ENCODE peak calls at places on chromosome 18, in five cellular contexts. Q is activated CD4-positive, alpha-beta T cell treated with anti-CD3 and anti-CD28 coated beads, Interleukin-2, amount 50 U/mL, for 1 hour; B is COR-L47; D is natural killer cell treated with Interleukin-12 subunit alpha and Interleukin-12 subunit beta and Interleukin-15 and Interleukin-18, amount 100 ng/mL, for 72 hours; N is H54. Y is an unnamed sample.

GRCh38 chr18:76688724-76689472 is 133.5 kb upstream of the ZNF236 start:
- DNase-seq in Q (no peak), B (no peak), D (no peak), N (no peak), Y (no peak)

GRCh38 chr18:8849696-8850095 is 144.3 kb downstream of the MTCL1 start:
- DNase-seq in N (no peak), B (no peak), D (no peak), Q (no peak), Y (no peak)

GRCh38 chr18:12686100-12686499 is 16.4 kb downstream of the CEP76 start:
- DNase-seq in Q (no peak), D (no peak), N (no peak), B (peak), Y (no peak)

GRCh38 chr18:27298215-27298804 is 113.2 kb upstream of the CHST9 start:
- DNase-seq in B (peak), N (no peak), D (no peak), Q (no peak), Y (peak)

GRCh38 chr18:13261658-13262357 is 43.2 kb downstream of the LDLRAD4 start:
- DNase-seq in B (no peak), Q (no peak), D (no peak), N (no peak), Y (no peak)

GRCh38 chr18:53947092-53947640 is 277.3 kb downstream of the MBD2 start:
- DNase-seq in N (no peak), D (no peak), B (peak), Q (no peak), Y (no peak)

GRCh38 chr18:31102020-31102684 is at the start of gene DSC2:
- DNase-seq in N (no peak), B (peak), Q (no peak), D (no peak), Y (no peak)

GRCh38 chr18:47745227-47745626 is 185.2 kb downstream of the SMAD2 start:
- DNase-seq in N (no peak), B (no peak), Q (no peak), D (no peak), Y (no peak)

GRCh38 chr18:1133541-1133940 is 228.9 kb downstream of the ADCYAP1 start:
- DNase-seq in N (no peak), Q (no peak), D (no peak), B (peak), Y (no peak)

GRCh38 chr18:77059294-77059916 is 73.2 kb downstream of the MBP start:
- DNase-seq in B (peak), D (no peak), Q (no peak), N (no peak), Y (peak)

GRCh38 chr18:76984193-76985155 is 148.1 kb downstream of the MBP start:
- DNase-seq in N (no peak), D (peak), Q (no peak), B (no peak), Y (no peak)

GRCh38 chr18:10284571-10285282 is 169.7 kb upstream of the APCDD1 start:
- DNase-seq in N (no peak), B (no peak), Q (no peak), D (no peak), Y (no peak)

GRCh38 chr18:35174093-35174731 is 66.6 kb upstream of the ZNF397 start:
- DNase-seq in N (no peak), Q (no peak), D (no peak), B (no peak), Y (peak)

GRCh38 chr18:36901277-36901701 is 72.4 kb downstream of the KIAA1328 start:
- DNase-seq in Q (no peak), N (no peak), B (no peak), D (no peak), Y (no peak)

GRCh38 chr18:30889582-30890301 is 152.8 kb downstream of the DSC3 start:
- DNase-seq in B (peak), Q (no peak), N (no peak), D (no peak), Y (peak)

GRCh38 chr18:25831226-25831828 is 259.1 kb downstream of the SS18 start:
- DNase-seq in N (no peak), Q (no peak), D (no peak), B (no peak), Y (no peak)

GRCh38 chr18:37435996-37436395 is 129.6 kb downstream of the CELF4 start:
- DNase-seq in N (no peak), B (no peak), D (no peak), Q (no peak), Y (no peak)

GRCh38 chr18:50268022-50268747 is 1.9 kb upstream of the CFAP53 start:
- DNase-seq in D (peak), B (no peak), Q (peak), N (no peak), Y (no peak)

GRCh38 chr18:28281400-28281799 is 104.5 kb upstream of the CDH2 start:
- DNase-seq in D (no peak), N (no peak), B (no peak), Q (no peak), Y (no peak)

GRCh38 chr18:65235966-65236634 is 514.7 kb upstream of the CDH7 start:
- DNase-seq in N (no peak), B (peak), Q (no peak), D (no peak), Y (peak)

GRCh38 chr18:63261029-63261428 is 58.5 kb downstream of the BCL2 start:
- DNase-seq in B (no peak), N (no peak), D (no peak), Q (no peak), Y (peak)

GRCh38 chr18:41599529-41599928 is 355.5 kb upstream of the PIK3C3 start:
- DNase-seq in B (no peak), N (no peak), D (no peak), Q (no peak), Y (no peak)

Y was measured in NCI-H1092 treated with DMSO at 0.1 percent for 48 hours.